ENCODE peak calls at places on chromosome 6, in ten cellular contexts. Y is HuH-7.5; D is stimulated activated CD4-positive, alpha-beta T cell treated with anti-CD3 and anti-CD28 coated beads, Interleukin-1b, Interleukin-23, amount 100 ng/mL, for 4 hours; V is brain pericyte; U is hepatocyte; J is NT2/D1; B is T1000; O is T47D; E is NCI-H1417; H is H9. F is an unnamed sample.

GRCh38 chr6:133590814-133591213 is 298.1 kb upstream of the TCF21 start:
- DNase-seq in D (no peak), V (no peak), E (no peak), O (no peak), U (no peak), H (no peak), B (no peak), J (no peak), Y (no peak), F (no peak)

GRCh38 chr6:89977808-89978748 is 83.8 kb downstream of the GJA10 start:
- DNase-seq in E (peak), D (no peak), U (peak), O (no peak), V (no peak), H (no peak), B (no peak), Y (no peak), J (no peak), F (peak)

GRCh38 chr6:67210450-67210849 is 1424.6 kb upstream of the ADGRB3 start:
- DNase-seq in D (no peak), H (no peak), V (no peak), U (peak), B (no peak), E (no peak), O (no peak), Y (no peak), J (no peak), F (no peak)

GRCh38 chr6:2863901-2864300 is 22.2 kb upstream of the SERPINB1 start:
- DNase-seq in O (no peak), B (no peak), D (no peak), U (no peak), H (no peak), E (no peak), Y (no peak), J (no peak), V (no peak), F (no peak)

GRCh38 chr6:5124526-5124925 is 39.4 kb downstream of the PPP1R3G start:
- DNase-seq in J (no peak), E (no peak), B (no peak), V (no peak), D (no peak), O (no peak), Y (no peak), H (no peak), U (no peak), F (no peak)

GRCh38 chr6:89471287-89471867 is 38.4 kb downstream of the ANKRD6 start:
- DNase-seq in Y (no peak), J (no peak), B (no peak), D (no peak), E (peak), V (no peak), H (no peak), O (no peak), U (peak), F (no peak)

GRCh38 chr6:39901670-39902069 is 32.6 kb downstream of the MOCS1 start:
- DNase-seq in B (no peak), J (no peak), V (no peak), D (no peak), U (no peak), H (no peak), Y (no peak), E (no peak), O (no peak), F (no peak)

GRCh38 chr6:5941188-5941587 is 65.5 kb downstream of the NRN1 start:
- DNase-seq in Y (no peak), V (no peak), H (no peak), E (no peak), O (no peak), U (no peak), J (no peak), B (no peak), D (no peak), F (no peak)

GRCh38 chr6:11193434-11193833 is 39.0 kb downstream of the NEDD9 start:
- DNase-seq in O (no peak), J (no peak), B (no peak), V (no peak), H (no peak), D (no peak), Y (no peak), U (no peak), E (no peak), F (no peak)

GRCh38 chr6:112030206-112030932 is 23.5 kb upstream of the CCN6 start:
- DNase-seq in J (no peak), H (no peak), D (no peak), B (no peak), V (no peak), O (no peak), U (no peak), E (peak), Y (no peak), F (no peak)

GRCh38 chr6:48111575-48111974 is 578 bp upstream of the PTCHD4 start:
- DNase-seq in V (no peak), B (no peak), E (peak), J (no peak), Y (no peak), H (no peak), U (no peak), D (no peak), O (no peak), F (peak)

GRCh38 chr6:73452107-73452461 is at the start of gene CGAS:
- DNase-seq in V (peak), D (peak), H (no peak), B (peak), J (no peak), O (no peak), U (peak), Y (no peak), E (peak), F (no peak)

GRCh38 chr6:166402582-166403277 is 20.0 kb upstream of the MPC1 start:
- DNase-seq in O (no peak), J (no peak), V (no peak), Y (no peak), U (no peak), H (peak), B (no peak), E (no peak), D (no peak), F (no peak)

GRCh38 chr6:141657812-141658211 is 474.9 kb upstream of the GJE1 start:
- DNase-seq in O (no peak), H (no peak), E (no peak), B (no peak), Y (no peak), J (no peak), D (no peak), U (no peak), V (no peak), F (no peak)

GRCh38 chr6:105319331-105319730 is 83.6 kb downstream of the PREP start:
- DNase-seq in Y (no peak), D (no peak), V (no peak), J (no peak), B (no peak), H (no peak), U (no peak), O (no peak), E (no peak), F (no peak)

GRCh38 chr6:123224077-123224476 is 228.0 kb downstream of the CLVS2 start:
- DNase-seq in O (no peak), B (no peak), E (no peak), J (no peak), Y (no peak), V (no peak), D (no peak), H (no peak), U (no peak), F (no peak)

GRCh38 chr6:105485456-105485855 is 82.6 kb upstream of the PREP start:
- DNase-seq in Y (no peak), O (no peak), D (no peak), E (peak), B (no peak), U (no peak), J (no peak), H (no peak), V (no peak), F (peak)

GRCh38 chr6:2651536-2651935 is 99.2 kb downstream of the MYLK4 start:
- DNase-seq in B (no peak), V (no peak), E (no peak), Y (no peak), O (no peak), D (no peak), H (no peak), J (no peak), U (no peak), F (no peak)

GRCh38 chr6:34982424-34982852 is 93.4 kb downstream of the ANKS1A start:
- DNase-seq in H (no peak), E (no peak), D (no peak), B (no peak), V (no peak), U (peak), Y (peak), O (no peak), J (no peak), F (no peak)

GRCh38 chr6:75624988-75625387 is 23.3 kb downstream of the SENP6 start:
- DNase-seq in J (no peak), D (no peak), U (no peak), H (no peak), V (no peak), E (no peak), O (no peak), B (no peak), Y (no peak), F (no peak)

GRCh38 chr6:42279966-42280629 is 62.4 kb upstream of the MRPS10 start:
- DNase-seq in B (no peak), V (no peak), E (no peak), J (no peak), Y (no peak), U (no peak), D (no peak), O (no peak), H (no peak), F (no peak)

GRCh38 chr6:79536615-79536968 is 638 bp downstream of the LCA5 start:
- DNase-seq in B (no peak), D (no peak), J (no peak), H (no peak), E (no peak), Y (no peak), U (peak), V (no peak), O (no peak), F (no peak)

GRCh38 chr6:100342830-100343229 is 121.9 kb downstream of the SIM1 start:
- DNase-seq in O (no peak), B (no peak), E (no peak), D (no peak), J (no peak), Y (no peak), H (no peak), U (no peak), V (no peak), F (no peak)

GRCh38 chr6:105786890-105787655 is 299.1 kb upstream of the PRDM1 start:
- DNase-seq in Y (no peak), J (no peak), O (no peak), U (no peak), E (no peak), H (no peak), D (no peak), B (no peak), V (no peak), F (no peak)

GRCh38 chr6:423062-423798 is 31.7 kb downstream of the IRF4 start:
- DNase-seq in E (no peak), V (no peak), O (no peak), U (no peak), Y (no peak), D (no peak), J (no peak), H (no peak), B (no peak), F (no peak)

GRCh38 chr6:26264547-26264946 is 100.5 kb upstream of the BTN3A2 start:
- DNase-seq in U (no peak), E (no peak), H (no peak), V (no peak), D (no peak), B (no peak), O (no peak), Y (no peak), J (no peak), F (no peak)

GRCh38 chr6:30542915-30543314 is 13.4 kb downstream of the GNL1 start:
- DNase-seq in D (no peak), V (no peak), O (no peak), B (no peak), Y (no peak), E (no peak), J (no peak), U (no peak), H (no peak), F (no peak)

GRCh38 chr6:107230448-107230847 is 115.1 kb upstream of the BEND3 start:
- DNase-seq in B (no peak), H (no peak), O (no peak), V (no peak), E (no peak), D (no peak), U (no peak), J (no peak), Y (no peak), F (no peak)

GRCh38 chr6:44967481-44967880 is 360.6 kb upstream of the RUNX2 start:
- DNase-seq in B (no peak), E (no peak), D (no peak), V (no peak), O (no peak), J (no peak), U (no peak), H (no peak), Y (no peak), F (no peak)

GRCh38 chr6:82176616-82177015 is 70.9 kb downstream of the IBTK start:
- DNase-seq in J (no peak), E (no peak), O (no peak), V (no peak), U (no peak), B (no peak), D (no peak), Y (no peak), H (no peak), F (no peak)

GRCh38 chr6:159512104-159512503 is 180.9 kb downstream of the SOD2 start:
- DNase-seq in E (no peak), U (no peak), H (no peak), D (no peak), Y (no peak), V (no peak), B (no peak), J (no peak), O (no peak), F (no peak)

GRCh38 chr6:170147056-170147787 is 143.7 kb downstream of the DLL1 start:
- DNase-seq in E (no peak), Y (no peak), U (no peak), D (no peak), O (peak), H (no peak), J (no peak), B (no peak), V (no peak), F (no peak)

GRCh38 chr6:154482858-154483257 is 27.6 kb downstream of the CNKSR3 start:
- DNase-seq in B (no peak), Y (no peak), V (no peak), J (no peak), H (no peak), U (no peak), D (no peak), E (no peak), O (no peak), F (no peak)

GRCh38 chr6:33782561-33782960 is 6.4 kb downstream of the LEMD2 start:
- DNase-seq in V (no peak), H (no peak), E (no peak), Y (no peak), B (no peak), U (no peak), J (no peak), O (no peak), D (no peak), F (no peak)

GRCh38 chr6:109349419-109349987 is 32.8 kb downstream of the CD164 start:
- DNase-seq in E (peak), Y (peak), V (no peak), H (no peak), D (no peak), U (peak), O (peak), J (no peak), B (no peak), F (peak)

GRCh38 chr6:32944265-32944664 is 3.4 kb upstream of the HLA-DMB start:
- DNase-seq in D (no peak), V (no peak), B (no peak), U (no peak), H (no peak), Y (no peak), J (no peak), E (no peak), O (no peak), F (no peak)

GRCh38 chr6:138107752-138108592 is 753 bp upstream of the PERP start:
- DNase-seq in O (no peak), Y (peak), V (no peak), B (no peak), J (no peak), E (peak), U (peak), H (peak), D (no peak), F (peak)

GRCh38 chr6:43990627-43991619 is 136.3 kb downstream of the MRPL14 start:
- DNase-seq in V (peak), O (no peak), J (no peak), Y (peak), U (peak), B (no peak), E (peak), D (no peak), H (no peak), F (peak)

F was measured in SHP77.